ENCODE peak calls at places on chromosomes 1 and 21, in seven cellular contexts. R, J, D, T, L, F and M are unnamed samples.

GRCh38 chr1:51287966-51288365 is 42.4 kb downstream of the TTC39A start:
- DNase-seq in L (no peak), F (no peak), R (no peak), D (no peak), J (no peak), T (no peak), M (no peak)

GRCh38 chr1:30381671-30382365 is 341.6 kb downstream of the MATN1 start:
- DNase-seq in L (no peak), F (no peak), J (no peak), R (no peak), T (no peak), D (no peak), M (no peak)

GRCh38 chr1:151062738-151063371 is 2.7 kb downstream of the MLLT11 start:
- DNase-seq in R (peak), T (no peak), D (no peak), L (peak), J (no peak), F (peak), M (peak)

GRCh38 chr1:147723691-147724323 is 36.6 kb downstream of the GJA5 start:
- DNase-seq in J (peak), L (peak), D (peak), F (peak), T (peak), R (peak), M (no peak)

GRCh38 chr1:245247356-245247755 is 92.6 kb downstream of the KIF26B start:
- DNase-seq in D (no peak), F (no peak), J (no peak), T (no peak), R (no peak), L (no peak), M (no peak)

GRCh38 chr1:71502026-71502425 is 421.2 kb upstream of the ZRANB2 start:
- DNase-seq in J (no peak), T (no peak), F (no peak), R (no peak), L (no peak), D (no peak), M (no peak)

GRCh38 chr1:184387871-184388670 is 1.2 kb downstream of the C1orf21 start:
- DNase-seq in T (no peak), F (peak), D (no peak), J (no peak), L (peak), R (peak), M (peak)

GRCh38 chr1:168466703-168467081 is 77.1 kb downstream of the XCL2 start:
- DNase-seq in D (no peak), F (no peak), R (no peak), J (no peak), T (no peak), L (no peak), M (no peak)

GRCh38 chr1:153119491-153119971 is 6.2 kb upstream of the SPRR2F start:
- DNase-seq in F (no peak), L (no peak), R (no peak), D (no peak), T (no peak), J (no peak), M (no peak)

GRCh38 chr1:159009704-159010361 is at the start of gene IFI16:
- DNase-seq in F (peak), D (no peak), L (peak), T (no peak), R (peak), J (no peak), M (peak)

GRCh38 chr1:26234644-26235384 is 814 bp downstream of the CEP85 start:
- DNase-seq in J (no peak), F (no peak), D (no peak), R (peak), T (no peak), L (peak), M (peak)

GRCh38 chr1:27856561-27857343 is 15.6 kb upstream of the THEMIS2 start:
- DNase-seq in R (no peak), D (no peak), F (no peak), J (no peak), T (no peak), L (no peak), M (no peak)

GRCh38 chr21:46082638-46083270 is 15.2 kb upstream of the COL6A2 start:
- DNase-seq in J (no peak), R (no peak), F (no peak), T (peak), L (no peak), D (no peak), M (no peak)

GRCh38 chr1:108816049-108816882 is 40.6 kb downstream of the AKNAD1 start:
- DNase-seq in F (peak), T (peak), R (peak), J (peak), D (peak), L (peak), M (peak)

GRCh38 chr1:215425135-215425534 is 142.0 kb upstream of the KCTD3 start:
- DNase-seq in F (no peak), L (no peak), D (no peak), T (no peak), J (no peak), R (no peak), M (no peak)

GRCh38 chr21:15001773-15002647 is 62.8 kb downstream of the NRIP1 start:
- DNase-seq in L (no peak), F (no peak), J (no peak), D (no peak), R (no peak), T (no peak), M (no peak)

GRCh38 chr1:184567648-184568047 is 180.8 kb downstream of the C1orf21 start:
- DNase-seq in L (peak), D (no peak), T (no peak), J (no peak), F (peak), R (peak), M (peak)

GRCh38 chr1:89632213-89633102 is 462 bp upstream of the LRRC8C start:
- DNase-seq in L (peak), F (peak), R (peak), J (peak), T (peak), D (no peak), M (peak)

GRCh38 chr1:89630046-89630445 is 2.9 kb upstream of the LRRC8C start:
- DNase-seq in J (no peak), D (no peak), F (no peak), T (no peak), R (no peak), L (no peak), M (no peak)

GRCh38 chr1:89633745-89634625 is 1.1 kb downstream of the LRRC8C start:
- DNase-seq in L (peak), T (peak), R (peak), J (peak), F (peak), D (no peak), M (peak)

GRCh38 chr1:89633103-89633744 is at the start of gene LRRC8C:
- DNase-seq in R (peak), D (no peak), J (no peak), F (peak), T (peak), L (peak), M (peak)

GRCh38 chr1:89631756-89632155 is 1.2 kb upstream of the LRRC8C start:
- DNase-seq in F (no peak), J (peak), R (no peak), L (no peak), T (no peak), D (no peak), M (no peak)
- H3K9ac ChIP-seq in F (no peak), J (no peak), R (no peak), L (peak), T (no peak), D (peak), M (no peak)

GRCh38 chr1:228064741-228065542 is 17.6 kb upstream of the ARF1 start:
- DNase-seq in T (no peak), L (no peak), F (no peak), J (no peak), R (no peak), D (no peak), M (no peak)
- H2AK5ac ChIP-seq in T (no peak), L (no peak), F (no peak), J (peak), R (no peak), D (no peak), M (no peak)

DNA sequence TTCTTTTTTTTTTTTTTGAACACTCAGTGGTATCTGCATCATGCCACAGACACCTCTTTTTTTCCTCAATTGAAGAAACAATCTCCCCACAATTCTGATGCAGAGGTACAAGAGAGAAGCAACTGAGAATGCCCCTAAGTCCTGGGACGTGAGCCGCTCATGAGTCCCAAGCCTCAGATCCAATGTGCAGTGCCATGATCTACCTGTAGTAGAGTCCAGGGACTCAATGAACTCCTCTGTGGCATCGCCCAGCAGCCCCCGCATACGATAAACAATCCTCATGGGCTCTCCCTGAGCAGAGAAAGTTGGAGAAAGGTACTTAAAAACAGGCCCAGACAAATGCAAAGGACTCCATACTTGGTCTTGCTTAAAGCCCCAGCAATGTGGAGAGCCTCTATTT is 113.1 kb downstream of the UBR4 start:
- DNase-seq in J (no peak), R (no peak), L (no peak), T (no peak), F (no peak), D (no peak), M (no peak)
- H3K9ac ChIP-seq in J (no peak), R (no peak), L (no peak), T (no peak), F (no peak), D (no peak), M (no peak)

GRCh38 chr1:211739671-211740411 is 64.4 kb upstream of the NEK2 start:
- DNase-seq in L (no peak), D (no peak), R (no peak), J (no peak), T (no peak), F (no peak), M (no peak)
- H2AK5ac ChIP-seq in L (no peak), D (no peak), R (no peak), J (no peak), T (no peak), F (no peak), M (no peak)

GRCh38 chr1:21341022-21341421 is 50.8 kb upstream of the ECE1 start:
- DNase-seq in T (no peak), F (no peak), D (no peak), R (no peak), J (no peak), L (no peak), M (no peak)

GRCh38 chr1:21344098-21344749 is 54.0 kb upstream of the ECE1 start:
- DNase-seq in J (no peak), F (no peak), T (no peak), D (no peak), L (peak), R (no peak), M (no peak)

GRCh38 chr1:21344750-21345443 is 54.6 kb upstream of the ECE1 start:
- DNase-seq in R (no peak), D (no peak), L (peak), F (no peak), T (no peak), J (no peak), M (no peak)

GRCh38 chr1:21341517-21342078 is 51.3 kb upstream of the ECE1 start:
- DNase-seq in F (no peak), J (no peak), R (no peak), D (no peak), T (no peak), L (no peak), M (no peak)

GRCh38 chr1:21342961-21343838 is 52.9 kb upstream of the ECE1 start:
- DNase-seq in J (no peak), F (no peak), D (no peak), L (peak), T (no peak), R (no peak), M (no peak)
- H3K9ac ChIP-seq in J (no peak), F (no peak), D (no peak), L (peak), T (no peak), R (no peak), M (peak)

GRCh38 chr1:3149277-3149676 is 80.3 kb downstream of the PRDM16 start:
- DNase-seq in R (no peak), T (no peak), D (no peak), J (no peak), F (no peak), L (no peak), M (no peak)
- H2AK5ac ChIP-seq in R (no peak), T (no peak), D (no peak), J (peak), F (no peak), L (no peak), M (no peak)